ENCODE peak calls at places on chromosomes 2 and 18, in four cellular contexts. One of them, this sample, is unnamed.

GRCh38 chr18:27447530-27447929 is 262.4 kb upstream of the CHST9 start:
- DNase-seq in kidney epithelial cell: no peak
- DNase-seq in left ventricle myocardium inferior: no peak
- DNase-seq in vagina: no peak
- DNase-seq in this sample: no peak

GRCh38 chr2:229431331-229431954 is 160.4 kb upstream of the PID1 start:
- DNase-seq in kidney epithelial cell: no peak
- DNase-seq in left ventricle myocardium inferior: no peak
- DNase-seq in vagina: no peak
- DNase-seq in this sample: no peak

GRCh38 chr2:178962805-178963433 is 87.0 kb downstream of the CCDC141 start:
- DNase-seq in kidney epithelial cell: no peak
- DNase-seq in left ventricle myocardium inferior: no peak
- DNase-seq in vagina: no peak
- DNase-seq in this sample: no peak

GRCh38 chr2:177036754-177037153 is 175.8 kb upstream of the HNRNPA3 start:
- DNase-seq in kidney epithelial cell: no peak
- DNase-seq in left ventricle myocardium inferior: no peak
- DNase-seq in vagina: no peak
- DNase-seq in this sample: no peak

GRCh38 chr2:105494683-105495425 is 96.0 kb upstream of the FHL2 start:
- DNase-seq in kidney epithelial cell: no peak
- DNase-seq in left ventricle myocardium inferior: peak
- DNase-seq in vagina: no peak
- DNase-seq in this sample: no peak

GRCh38 chr2:176924909-176925548 is 287.6 kb upstream of the HNRNPA3 start:
- DNase-seq in kidney epithelial cell: peak
- DNase-seq in left ventricle myocardium inferior: no peak
- DNase-seq in vagina: no peak
- DNase-seq in this sample: no peak

GRCh38 chr18:6389005-6389404 is 25.7 kb downstream of the L3MBTL4 start:
- DNase-seq in kidney epithelial cell: no peak
- DNase-seq in left ventricle myocardium inferior: no peak
- DNase-seq in vagina: no peak
- DNase-seq in this sample: no peak

GRCh38 chr18:49276680-49277079 is 183.8 kb downstream of the DYM start:
- DNase-seq in kidney epithelial cell: no peak
- DNase-seq in left ventricle myocardium inferior: no peak
- DNase-seq in vagina: no peak
- DNase-seq in this sample: no peak

GRCh38 chr2:6970976-6971480 is 53.8 kb downstream of the RNF144A start:
- DNase-seq in kidney epithelial cell: no peak
- DNase-seq in left ventricle myocardium inferior: no peak
- DNase-seq in vagina: peak
- DNase-seq in this sample: no peak

GRCh38 chr2:161990741-161991140 is 83.3 kb downstream of the DPP4 start:
- DNase-seq in kidney epithelial cell: peak
- DNase-seq in left ventricle myocardium inferior: no peak
- DNase-seq in vagina: no peak
- DNase-seq in this sample: peak

GRCh38 chr2:161992526-161992925 is 81.5 kb downstream of the DPP4 start:
- DNase-seq in kidney epithelial cell: no peak
- DNase-seq in left ventricle myocardium inferior: no peak
- DNase-seq in vagina: no peak
- DNase-seq in this sample: no peak

GRCh38 chr2:161991991-161992390 is 82.0 kb downstream of the DPP4 start:
- DNase-seq in kidney epithelial cell: no peak
- DNase-seq in left ventricle myocardium inferior: no peak
- DNase-seq in vagina: no peak
- DNase-seq in this sample: no peak

GRCh38 chr2:161990036-161990435 is 84.0 kb downstream of the DPP4 start:
- DNase-seq in kidney epithelial cell: no peak
- DNase-seq in left ventricle myocardium inferior: no peak
- DNase-seq in vagina: no peak
- DNase-seq in this sample: no peak

DNA sequence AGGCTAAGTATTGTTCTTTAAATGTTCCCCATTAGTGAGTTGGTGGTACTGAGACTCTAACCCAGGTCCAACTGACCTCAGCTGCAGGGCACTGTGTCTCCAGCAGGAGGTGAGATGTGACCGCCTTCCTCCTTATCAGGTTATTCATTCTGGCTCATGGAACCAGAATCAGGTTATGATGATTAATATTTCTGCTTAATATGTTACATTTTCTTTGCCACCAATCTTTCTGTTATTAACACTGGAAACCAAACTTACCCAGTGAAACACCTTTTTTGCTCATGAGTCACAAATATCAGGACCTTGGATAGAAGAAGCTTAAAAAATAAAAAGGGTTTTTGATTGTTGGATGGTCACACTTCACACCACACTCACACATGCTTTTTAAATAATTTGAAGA is 85.4 kb downstream of the DPP4 start:
- DNase-seq in kidney epithelial cell: no peak
- DNase-seq in left ventricle myocardium inferior: no peak
- DNase-seq in vagina: no peak
- DNase-seq in this sample: no peak
- TF ChIP-seq CTCF in kidney epithelial cell: peak
- TF ChIP-seq CTCF in left ventricle myocardium inferior: peak
- TF ChIP-seq CTCF in vagina: no peak
- TF ChIP-seq CTCF in this sample: no peak

GRCh38 chr2:151727593-151728552 is 6.4 kb downstream of the NEB start:
- DNase-seq in kidney epithelial cell: no peak
- DNase-seq in left ventricle myocardium inferior: no peak
- DNase-seq in vagina: no peak
- DNase-seq in this sample: no peak
- H3K4me3 ChIP-seq in kidney epithelial cell: no peak
- H3K4me3 ChIP-seq in left ventricle myocardium inferior: no peak
- H3K4me3 ChIP-seq in vagina: no peak
- H3K4me3 ChIP-seq in this sample: no peak

GRCh38 chr18:35484034-35484433 is 13.7 kb downstream of the INO80C start:
- DNase-seq in kidney epithelial cell: no peak
- DNase-seq in left ventricle myocardium inferior: no peak
- DNase-seq in vagina: no peak
- DNase-seq in this sample: no peak
- TF ChIP-seq CTCF in kidney epithelial cell: no peak
- TF ChIP-seq CTCF in left ventricle myocardium inferior: no peak
- TF ChIP-seq CTCF in vagina: no peak
- TF ChIP-seq CTCF in this sample: no peak

GRCh38 chr2:44361330-44362206 is at the start of the genes CAMKMT and PREPL:
- DNase-seq in kidney epithelial cell: peak
- DNase-seq in left ventricle myocardium inferior: peak
- DNase-seq in vagina: peak
- DNase-seq in this sample: peak

GRCh38 chr2:44360749-44361329 is 455 bp downstream of the PREPL start:
- DNase-seq in kidney epithelial cell: no peak
- DNase-seq in left ventricle myocardium inferior: no peak
- DNase-seq in vagina: no peak
- DNase-seq in this sample: no peak

GRCh38 chr2:44362207-44363015 is 664 bp downstream of the CAMKMT start:
- DNase-seq in kidney epithelial cell: no peak
- DNase-seq in left ventricle myocardium inferior: peak
- DNase-seq in vagina: peak
- DNase-seq in this sample: no peak

GRCh38 chr2:44367591-44367990 is 5.8 kb downstream of the CAMKMT start:
- DNase-seq in kidney epithelial cell: no peak
- DNase-seq in left ventricle myocardium inferior: no peak
- DNase-seq in vagina: no peak
- DNase-seq in this sample: no peak

GRCh38 chr2:44364604-44365003 is 2.9 kb downstream of the CAMKMT start:
- DNase-seq in kidney epithelial cell: no peak
- DNase-seq in left ventricle myocardium inferior: no peak
- DNase-seq in vagina: no peak
- DNase-seq in this sample: no peak
- H3K4me3 ChIP-seq in kidney epithelial cell: no peak
- H3K4me3 ChIP-seq in left ventricle myocardium inferior: no peak
- H3K4me3 ChIP-seq in vagina: no peak
- H3K4me3 ChIP-seq in this sample: no peak

This sample was measured in AG04449.